ENCODE peak calls at places on chromosomes 2 and 18, in four cellular contexts. One of them, this sample, is unnamed. For H3K4me1, the result is how much of the 10 kb centered on the place peaks cover.

GRCh38 chr2:26922638-26923466 is 47.6 kb upstream of the MAPRE3 start:
- DNase-seq in upper lobe of left lung: no peak
- DNase-seq in Panc1: peak
- DNase-seq in heart right ventricle: peak
- DNase-seq in this sample: peak

GRCh38 chr2:98480598-98480997 is 35.9 kb downstream of the INPP4A start:
- DNase-seq in upper lobe of left lung: no peak
- DNase-seq in Panc1: no peak
- DNase-seq in heart right ventricle: no peak
- DNase-seq in this sample: no peak

GRCh38 chr18:12462242-12462641 is 54.5 kb downstream of the PRELID3A start:
- DNase-seq in upper lobe of left lung: no peak
- DNase-seq in Panc1: no peak
- DNase-seq in heart right ventricle: no peak
- DNase-seq in this sample: no peak

GRCh38 chr2:207897541-207898353 is 127.6 kb downstream of the PLEKHM3 start:
- DNase-seq in upper lobe of left lung: no peak
- DNase-seq in Panc1: no peak
- DNase-seq in heart right ventricle: no peak
- DNase-seq in this sample: no peak

GRCh38 chr2:217054791-217055190 is 194.9 kb upstream of the TNP1 start:
- DNase-seq in upper lobe of left lung: no peak
- DNase-seq in Panc1: no peak
- DNase-seq in heart right ventricle: no peak
- DNase-seq in this sample: peak

GRCh38 chr2:181623159-181623558 is 33.7 kb downstream of the CERKL start:
- DNase-seq in upper lobe of left lung: no peak
- DNase-seq in Panc1: no peak
- DNase-seq in heart right ventricle: no peak
- DNase-seq in this sample: no peak

GRCh38 chr2:100767224-100767653 is 52.7 kb upstream of the NPAS2 start:
- DNase-seq in upper lobe of left lung: no peak
- DNase-seq in Panc1: peak
- DNase-seq in heart right ventricle: no peak
- DNase-seq in this sample: no peak

GRCh38 chr2:136135924-136136906 is 18.3 kb upstream of the CXCR4 start:
- DNase-seq in upper lobe of left lung: no peak
- DNase-seq in Panc1: no peak
- DNase-seq in heart right ventricle: no peak
- DNase-seq in this sample: no peak

GRCh38 chr2:175690113-175690716 is 311.9 kb downstream of the LNPK start:
- DNase-seq in upper lobe of left lung: no peak
- DNase-seq in Panc1: peak
- DNase-seq in heart right ventricle: no peak
- DNase-seq in this sample: no peak

GRCh38 chr2:161237397-161238263 is 70.6 kb upstream of the PSMD14 start:
- DNase-seq in upper lobe of left lung: peak
- DNase-seq in Panc1: no peak
- DNase-seq in heart right ventricle: peak
- DNase-seq in this sample: peak

DNA sequence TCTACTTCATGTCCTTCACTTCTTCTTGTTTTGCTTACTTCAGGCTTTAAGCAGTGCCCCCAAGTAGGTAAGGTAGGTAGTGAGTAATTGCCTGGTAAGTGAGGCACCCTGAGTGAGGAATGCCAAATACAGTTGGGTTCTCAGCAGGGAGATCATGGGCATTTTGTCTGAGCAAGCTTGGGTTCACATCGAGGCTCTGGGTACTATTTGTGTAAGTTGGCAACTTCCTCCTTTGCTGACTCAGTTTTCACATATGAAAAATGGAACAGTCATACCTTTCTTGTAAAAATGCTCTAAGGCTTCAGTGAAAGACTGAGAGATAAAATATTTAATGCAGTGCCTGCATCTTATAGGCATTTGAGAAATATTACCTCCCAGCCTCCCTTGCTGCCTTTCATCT is 96.5 kb downstream of the RNF144A start:
- DNase-seq in upper lobe of left lung: no peak
- DNase-seq in Panc1: no peak
- DNase-seq in heart right ventricle: no peak
- DNase-seq in this sample: no peak
- H3K27ac ChIP-seq in upper lobe of left lung: no peak
- H3K27ac ChIP-seq in Panc1: no peak
- H3K27ac ChIP-seq in heart right ventricle: no peak
- H3K27ac ChIP-seq in this sample: no peak

GRCh38 chr18:76444436-76445105 is 50.5 kb downstream of the ZNF516 start:
- DNase-seq in upper lobe of left lung: no peak
- DNase-seq in Panc1: no peak
- DNase-seq in heart right ventricle: no peak
- DNase-seq in this sample: no peak

GRCh38 chr18:76446321-76446720 is 48.7 kb downstream of the ZNF516 start:
- DNase-seq in upper lobe of left lung: no peak
- DNase-seq in Panc1: no peak
- DNase-seq in heart right ventricle: no peak
- DNase-seq in this sample: no peak

GRCh38 chr18:76443519-76444435 is 51.3 kb downstream of the ZNF516 start:
- DNase-seq in upper lobe of left lung: no peak
- DNase-seq in Panc1: no peak
- DNase-seq in heart right ventricle: no peak
- DNase-seq in this sample: no peak

GRCh38 chr18:76445741-76446232 is 49.3 kb downstream of the ZNF516 start:
- DNase-seq in upper lobe of left lung: peak
- DNase-seq in Panc1: no peak
- DNase-seq in heart right ventricle: no peak
- DNase-seq in this sample: no peak

GRCh38 chr18:76445275-76445674 is 49.8 kb downstream of the ZNF516 start:
- DNase-seq in upper lobe of left lung: no peak
- DNase-seq in Panc1: no peak
- DNase-seq in heart right ventricle: no peak
- DNase-seq in this sample: no peak
- H3K4me1 ChIP-seq in upper lobe of left lung: under half
- H3K4me1 ChIP-seq in Panc1: under half
- H3K4me1 ChIP-seq in heart right ventricle: under half
- H3K4me1 ChIP-seq in this sample: under half

DNA sequence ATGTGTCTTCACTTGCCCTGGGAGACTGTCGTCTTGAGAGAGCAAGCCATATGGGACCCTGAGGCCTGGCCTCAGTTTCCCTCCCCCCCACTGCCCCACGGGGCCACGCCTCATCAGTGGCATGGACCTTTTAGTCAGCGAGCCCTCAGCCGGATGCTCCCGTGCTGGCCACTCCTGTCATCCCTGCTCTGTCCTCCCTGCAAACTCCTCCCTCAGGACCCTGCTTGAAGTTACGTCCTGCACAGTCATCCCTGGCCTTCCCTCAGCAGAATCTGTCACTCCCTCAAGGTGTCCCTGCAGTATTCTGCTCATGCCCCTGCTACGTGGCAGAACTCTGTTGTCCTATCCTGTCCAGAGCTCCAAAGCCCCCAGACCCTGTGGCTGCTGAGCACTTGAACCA is 265.1 kb downstream of the NEDD4L start:
- DNase-seq in upper lobe of left lung: peak
- DNase-seq in Panc1: no peak
- DNase-seq in heart right ventricle: no peak
- DNase-seq in this sample: no peak
- H3K27ac ChIP-seq in upper lobe of left lung: peak
- H3K27ac ChIP-seq in Panc1: no peak
- H3K27ac ChIP-seq in heart right ventricle: peak
- H3K27ac ChIP-seq in this sample: peak

GRCh38 chr2:108634591-108635160 is 84.6 kb upstream of the RANBP2 start:
- DNase-seq in upper lobe of left lung: no peak
- DNase-seq in Panc1: no peak
- DNase-seq in heart right ventricle: no peak
- DNase-seq in this sample: no peak
- H3K4me1 ChIP-seq in upper lobe of left lung: half or more
- H3K4me1 ChIP-seq in Panc1: half or more
- H3K4me1 ChIP-seq in heart right ventricle: under half
- H3K4me1 ChIP-seq in this sample: under half

GRCh38 chr2:201642086-201642578 is 1.2 kb downstream of the TMEM237 start:
- DNase-seq in upper lobe of left lung: no peak
- DNase-seq in Panc1: no peak
- DNase-seq in heart right ventricle: no peak
- DNase-seq in this sample: no peak

GRCh38 chr2:201644001-201644400 is 698 bp upstream of the TMEM237 start:
- DNase-seq in upper lobe of left lung: no peak
- DNase-seq in Panc1: no peak
- DNase-seq in heart right ventricle: no peak
- DNase-seq in this sample: no peak

GRCh38 chr2:201643216-201643651 is at the start of gene TMEM237:
- DNase-seq in upper lobe of left lung: peak
- DNase-seq in Panc1: no peak
- DNase-seq in heart right ventricle: peak
- DNase-seq in this sample: peak

GRCh38 chr2:201639205-201639604 is 4.1 kb downstream of the TMEM237 start:
- DNase-seq in upper lobe of left lung: no peak
- DNase-seq in Panc1: no peak
- DNase-seq in heart right ventricle: no peak
- DNase-seq in this sample: no peak

GRCh38 chr2:201642579-201643215 is 606 bp downstream of the TMEM237 start:
- DNase-seq in upper lobe of left lung: peak
- DNase-seq in Panc1: peak
- DNase-seq in heart right ventricle: peak
- DNase-seq in this sample: peak
- H3K27ac ChIP-seq in upper lobe of left lung: peak
- H3K27ac ChIP-seq in Panc1: peak
- H3K27ac ChIP-seq in heart right ventricle: peak
- H3K27ac ChIP-seq in this sample: peak

GRCh38 chr2:13522917-13523821 is 806.4 kb downstream of the TRIB2 start:
- DNase-seq in upper lobe of left lung: no peak
- DNase-seq in Panc1: no peak
- DNase-seq in heart right ventricle: no peak
- DNase-seq in this sample: no peak

GRCh38 chr2:13524492-13524891 is 807.8 kb downstream of the TRIB2 start:
- DNase-seq in upper lobe of left lung: no peak
- DNase-seq in Panc1: no peak
- DNase-seq in heart right ventricle: no peak
- DNase-seq in this sample: no peak

DNA sequence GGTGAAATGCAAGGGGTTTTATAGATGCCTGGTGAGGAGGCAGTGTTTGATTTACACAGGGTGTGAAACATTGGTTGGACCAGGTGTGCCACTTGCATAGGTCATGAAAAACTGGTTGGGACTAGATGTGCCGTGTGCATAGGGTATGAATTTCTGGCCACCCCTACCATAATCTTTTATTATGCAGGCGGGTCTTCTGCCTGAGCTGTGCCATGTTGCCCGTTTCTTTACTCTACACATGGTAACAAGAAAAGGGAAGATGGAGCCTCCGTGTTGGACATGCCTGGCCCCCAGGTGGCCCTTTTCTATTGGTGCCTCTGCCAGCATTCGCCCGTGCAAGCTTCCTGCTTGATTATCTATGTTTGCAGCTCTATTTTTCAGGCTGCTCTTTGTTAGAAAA is 805.4 kb downstream of the TRIB2 start:
- DNase-seq in upper lobe of left lung: no peak
- DNase-seq in Panc1: no peak
- DNase-seq in heart right ventricle: no peak
- DNase-seq in this sample: no peak
- H3K4me1 ChIP-seq in upper lobe of left lung: under half
- H3K4me1 ChIP-seq in Panc1: under half
- H3K4me1 ChIP-seq in heart right ventricle: under half
- H3K4me1 ChIP-seq in this sample: under half

GRCh38 chr2:200756618-200757321 is 54.9 kb upstream of the BZW1 start:
- DNase-seq in upper lobe of left lung: no peak
- DNase-seq in Panc1: no peak
- DNase-seq in heart right ventricle: no peak
- DNase-seq in this sample: no peak
- H3K27ac ChIP-seq in upper lobe of left lung: no peak
- H3K27ac ChIP-seq in Panc1: no peak
- H3K27ac ChIP-seq in heart right ventricle: no peak
- H3K27ac ChIP-seq in this sample: no peak

GRCh38 chr2:174595904-174596397 is 1.7 kb downstream of the WIPF1 start:
- DNase-seq in upper lobe of left lung: no peak
- DNase-seq in Panc1: no peak
- DNase-seq in heart right ventricle: no peak
- DNase-seq in this sample: no peak

GRCh38 chr2:174594451-174594850 is 3.2 kb downstream of the WIPF1 start:
- DNase-seq in upper lobe of left lung: no peak
- DNase-seq in Panc1: no peak
- DNase-seq in heart right ventricle: no peak
- DNase-seq in this sample: no peak

GRCh38 chr2:174593574-174594203 is 3.9 kb downstream of the WIPF1 start:
- DNase-seq in upper lobe of left lung: no peak
- DNase-seq in Panc1: no peak
- DNase-seq in heart right ventricle: no peak
- DNase-seq in this sample: no peak

GRCh38 chr2:174596994-174597346 is 634 bp downstream of the WIPF1 start:
- DNase-seq in upper lobe of left lung: no peak
- DNase-seq in Panc1: no peak
- DNase-seq in heart right ventricle: no peak
- DNase-seq in this sample: no peak

GRCh38 chr2:174595415-174595814 is 2.2 kb downstream of the WIPF1 start:
- DNase-seq in upper lobe of left lung: no peak
- DNase-seq in Panc1: no peak
- DNase-seq in heart right ventricle: no peak
- DNase-seq in this sample: no peak
- H3K4me1 ChIP-seq in upper lobe of left lung: under half
- H3K4me1 ChIP-seq in Panc1: under half
- H3K4me1 ChIP-seq in heart right ventricle: under half
- H3K4me1 ChIP-seq in this sample: under half